ENCODE peak calls at places on chromosome 20, in nine cellular contexts. R is caudate nucleus, J is psoas muscle, M is A549, G is neuronal stem cell, T is substantia nigra, S is left lung, N is RWPE1, D is stomach. B is an unnamed sample.

GRCh38 chr20:20276806-20277530 is 90.9 kb upstream of the INSM1 start:
- DNase-seq in R (no peak), J (no peak), M (no peak), G (no peak), T (no peak), S (no peak), N (no peak), D (no peak), B (no peak)

GRCh38 chr20:7113577-7114466 is 346.3 kb downstream of the BMP2 start:
- DNase-seq in R (no peak), J (peak; percentile 14), M (peak; percentile 36), G (peak; percentile 61), T (peak; percentile 12), S (no peak), N (peak; percentile 64), D (peak; percentile 28), B (no peak)

GRCh38 chr20:48852609-48853008 is 24.8 kb upstream of the PREX1 start:
- DNase-seq in R (no peak), J (no peak), M (no peak), G (no peak), T (no peak), S (no peak), N (no peak), D (no peak), B (no peak)

GRCh38 chr20:64119301-64119680 is 11.9 kb upstream of the NPBWR2 start:
- DNase-seq in R (no peak), J (no peak), M (peak; percentile 48), G (no peak), T (no peak), S (peak; percentile 30), N (no peak), D (no peak), B (no peak)

GRCh38 chr20:60010689-60011417 is 52.6 kb downstream of the CDH26 start:
- DNase-seq in R (no peak), J (no peak), M (no peak), G (no peak), T (no peak), S (no peak), N (no peak), D (no peak), B (no peak)

GRCh38 chr20:57998981-57999464 is 229.4 kb downstream of the ANKRD60 start:
- DNase-seq in R (no peak), J (no peak), M (no peak), G (no peak), T (no peak), S (no peak), N (no peak), D (no peak), B (no peak)

GRCh38 chr20:24832518-24832917 is 116.6 kb upstream of the CST7 start:
- DNase-seq in R (no peak), J (no peak), M (no peak), G (no peak), T (no peak), S (no peak), N (no peak), D (no peak), B (no peak)

GRCh38 chr20:51403465-51404220 is 138.9 kb downstream of the NFATC2 start:
- DNase-seq in R (no peak), J (no peak), M (no peak), G (no peak), T (no peak), S (no peak), N (no peak), D (no peak), B (no peak)

GRCh38 chr20:52972965-52973819 is 1.0 kb downstream of the TSHZ2 start:
- DNase-seq in R (no peak), J (peak; percentile 21), M (no peak), G (no peak), T (peak; percentile 34), S (no peak), N (peak; percentile 44), D (no peak), B (no peak)

GRCh38 chr20:362271-363254 is 15.7 kb downstream of the NRSN2 start:
- DNase-seq in R (peak; percentile 8), J (peak; percentile 76), M (peak; percentile 98), G (no peak), T (peak; percentile 67), S (peak; percentile 93), N (peak; percentile 96), D (peak; percentile 88), B (no peak)

GRCh38 chr20:50198211-50198666 is 7.6 kb downstream of the CEBPB start:
- DNase-seq in R (no peak), J (no peak), M (no peak), G (no peak), T (no peak), S (no peak), N (no peak), D (no peak), B (no peak)

GRCh38 chr20:50198716-50199115 is 8.1 kb downstream of the CEBPB start:
- DNase-seq in R (no peak), J (no peak), M (no peak), G (no peak), T (no peak), S (no peak), N (no peak), D (no peak), B (no peak)

GRCh38 chr20:50196896-50197295 is 6.3 kb downstream of the CEBPB start:
- DNase-seq in R (no peak), J (no peak), M (no peak), G (no peak), T (no peak), S (no peak), N (no peak), D (no peak), B (no peak)

GRCh38 chr20:50196248-50196647 is 5.6 kb downstream of the CEBPB start:
- DNase-seq in R (no peak), J (no peak), M (peak; percentile 38), G (no peak), T (no peak), S (no peak), N (no peak), D (no peak), B (no peak)

DNA sequence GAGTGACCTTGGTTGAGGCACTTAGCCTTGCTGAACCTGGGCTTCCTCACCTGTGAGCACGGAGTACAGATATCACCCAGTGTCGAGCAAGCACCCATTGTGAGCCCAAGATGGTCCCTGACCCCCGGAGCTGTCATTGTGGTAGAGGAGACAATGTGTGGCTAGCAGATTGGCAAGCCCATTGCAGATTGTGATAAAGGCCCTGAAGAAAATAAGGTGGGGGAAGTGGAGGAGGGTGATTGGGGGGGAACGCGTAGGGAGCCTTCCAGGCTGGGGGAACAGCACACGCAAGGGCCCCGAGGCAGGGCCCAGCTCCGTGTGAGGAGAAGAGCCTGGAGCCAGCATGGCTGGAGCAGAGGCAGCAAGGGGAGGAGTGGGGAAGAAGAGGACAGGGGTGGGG is 6.8 kb downstream of the CEBPB start:
- DNase-seq in R (no peak), J (no peak), M (no peak), G (no peak), T (no peak), S (no peak), N (no peak), D (no peak), B (no peak)
- H3K27ac ChIP-seq in R (no peak overlapping the region), J (peak overlapping the region; percentile 34), M (peak overlapping the region; percentile 97), G (no peak overlapping the region), T (no peak overlapping the region), S (peak overlapping the region; percentile 99), N (peak overlapping the region; percentile 95), D (no peak overlapping the region), B (no peak overlapping the region)

DNA sequence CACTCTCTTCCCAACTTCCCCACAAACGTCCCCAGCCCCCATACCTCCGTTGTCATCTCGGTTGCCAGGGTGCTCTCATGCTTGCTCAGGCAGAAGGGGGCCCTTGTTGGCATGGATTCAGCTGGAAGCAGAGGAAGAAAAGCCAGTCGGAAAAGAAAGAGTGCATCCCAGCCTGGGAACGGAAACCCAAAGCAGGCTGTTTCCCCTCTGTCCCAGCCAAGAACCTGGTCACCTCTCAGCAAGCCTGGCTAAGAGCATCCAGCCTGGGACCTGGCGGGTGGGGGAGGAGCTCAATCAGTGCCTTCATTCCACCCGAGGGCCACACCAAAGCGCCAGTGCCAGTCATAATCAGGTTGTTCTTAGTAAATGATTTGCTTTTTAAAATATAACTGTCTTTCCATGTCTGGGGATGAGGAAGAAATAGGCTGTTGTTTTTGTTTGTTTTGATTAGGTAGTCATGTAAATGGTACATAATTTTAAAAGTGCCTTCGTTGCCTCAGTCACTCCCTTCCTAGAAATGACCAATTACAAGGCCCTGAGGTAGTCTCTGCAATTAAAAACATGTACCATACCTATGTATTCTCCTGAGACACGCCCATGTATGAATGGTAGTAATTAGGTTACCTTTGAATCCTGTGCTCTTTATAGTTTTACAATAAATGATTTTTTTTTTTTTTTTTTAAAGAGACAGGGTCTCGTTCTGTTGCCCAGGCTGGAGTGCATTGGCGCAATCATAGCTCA is 21.1 kb downstream of the CHMP4B start:
- DNase-seq in R (peak; percentile 49), J (no peak), M (no peak), G (no peak), T (no peak), S (no peak), N (no peak), D (no peak), B (no peak)
- H3K27ac ChIP-seq in R (no peak overlapping the region), J (no peak overlapping the region), M (no peak overlapping the region), G (peak overlapping the region; percentile 89), T (no peak overlapping the region), S (peak overlapping the region; percentile 33), N (peak overlapping the region; percentile 7), D (peak overlapping the region; percentile 38), B (no peak overlapping the region)

DNA sequence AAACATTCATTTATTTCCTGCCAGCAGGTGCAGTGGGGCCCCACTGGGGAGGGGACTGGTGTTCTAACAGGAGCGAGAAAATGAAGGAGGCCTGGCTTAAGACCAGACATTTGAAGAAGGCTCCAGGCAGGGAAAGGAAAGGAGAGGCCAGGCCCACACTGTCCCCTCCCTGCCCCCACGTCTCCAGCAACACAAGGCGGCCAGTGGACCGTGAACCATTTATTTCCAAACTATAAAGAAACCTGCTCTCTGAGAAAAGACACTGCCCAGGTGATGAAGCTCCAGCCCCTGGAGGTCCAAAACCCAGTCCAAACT is 41.4 kb upstream of the CDH22 start:
- DNase-seq in R (no peak), J (no peak), M (no peak), G (no peak), T (no peak), S (no peak), N (no peak), D (peak; percentile 41), B (no peak)
- H3K27ac ChIP-seq in R (no peak overlapping the region), J (no peak overlapping the region), M (peak overlapping the region; percentile 80), G (peak overlapping the region; percentile 90), T (peak overlapping the region; percentile 53), S (no peak overlapping the region), N (peak overlapping the region; percentile 56), D (no peak overlapping the region), B (no peak overlapping the region)

GRCh38 chr20:38663660-38664059 is 60.6 kb upstream of the SLC32A1 start:
- DNase-seq in R (no peak), J (no peak), M (no peak), G (no peak), T (no peak), S (no peak), N (no peak), D (no peak), B (no peak)

GRCh38 chr20:38665094-38665493 is 59.2 kb upstream of the SLC32A1 start:
- DNase-seq in R (no peak), J (no peak), M (no peak), G (no peak), T (peak; percentile 23), S (no peak), N (no peak), D (no peak), B (no peak)

GRCh38 chr20:38667417-38667956 is 56.8 kb upstream of the SLC32A1 start:
- DNase-seq in R (no peak), J (no peak), M (no peak), G (no peak), T (no peak), S (no peak), N (no peak), D (no peak), B (no peak)

GRCh38 chr20:38664284-38664683 is 60.0 kb upstream of the SLC32A1 start:
- DNase-seq in R (no peak), J (no peak), M (no peak), G (no peak), T (no peak), S (no peak), N (no peak), D (no peak), B (no peak)

GRCh38 chr20:38665886-38666285 is 58.4 kb upstream of the SLC32A1 start:
- DNase-seq in R (no peak), J (no peak), M (no peak), G (no peak), T (peak; percentile 47), S (no peak), N (no peak), D (no peak), B (no peak)
- H3K27ac ChIP-seq in R (no peak overlapping the region), J (no peak overlapping the region), M (no peak overlapping the region), G (peak overlapping the region; percentile 9), T (no peak overlapping the region), S (no peak overlapping the region), N (no peak overlapping the region), D (no peak overlapping the region), B (no peak overlapping the region)